ENCODE peak calls at places on chromosomes 16 and 17, in four cellular contexts. K is cardiac muscle cell, P is fibroblast of the aortic adventitia, G is testis. H is an unnamed sample.

GRCh38 chr17:81665205-81666091 is 957 bp downstream of the OXLD1 start:
- DNase-seq in P (peak), G (no peak), K (no peak), H (peak)

GRCh38 chr16:85291302-85292148 is 179.3 kb upstream of the CIBAR2 start:
- DNase-seq in K (no peak), G (no peak), P (no peak), H (peak)

GRCh38 chr17:3788200-3788599 is 12.8 kb downstream of the ITGAE start:
- DNase-seq in P (no peak), G (no peak), K (no peak), H (no peak)

GRCh38 chr17:7491583-7491982 is 7.4 kb downstream of the POLR2A start:
- DNase-seq in P (no peak), G (no peak), K (no peak), H (no peak)

GRCh38 chr17:5584971-5585794 is 874 bp upstream of the NLRP1 start:
- DNase-seq in K (no peak), G (no peak), P (peak), H (peak)

GRCh38 chr17:37103191-37103590 is 154.4 kb downstream of the AATF start:
- DNase-seq in G (no peak), P (no peak), K (no peak), H (no peak)

GRCh38 chr17:43011728-43012472 is 5.3 kb downstream of the IFI35 start:
- DNase-seq in K (peak), G (no peak), P (peak), H (no peak)

GRCh38 chr17:282912-283882 is 69.4 kb downstream of the RPH3AL start:
- DNase-seq in G (no peak), P (no peak), K (no peak), H (no peak)

GRCh38 chr17:9771465-9771864 is 19.9 kb downstream of the DHRS7C start:
- DNase-seq in P (no peak), G (no peak), K (no peak), H (no peak)

GRCh38 chr17:14356043-14356637 is 55.3 kb downstream of the HS3ST3B1 start:
- DNase-seq in P (no peak), G (no peak), K (no peak), H (no peak)

GRCh38 chr17:13230350-13230900 is 212.6 kb upstream of the ELAC2 start:
- DNase-seq in K (no peak), G (no peak), P (peak), H (no peak)

GRCh38 chr17:18257747-18258355 is 687 bp downstream of the FLII start:
- DNase-seq in G (peak), K (peak), P (peak), H (peak)

GRCh38 chr17:75914643-75915265 is 10.1 kb upstream of the MRPL38 start:
- DNase-seq in K (no peak), G (no peak), P (no peak), H (no peak)

GRCh38 chr16:12296991-12297390 is 320.5 kb downstream of the SNX29 start:
- DNase-seq in K (no peak), P (no peak), G (no peak), H (no peak)

GRCh38 chr17:67359960-67360817 is 6.2 kb downstream of the PSMD12 start:
- DNase-seq in P (peak), K (peak), G (no peak), H (peak)

GRCh38 chr17:77419547-77420475 is 279.0 kb downstream of the SEC14L1 start:
- DNase-seq in G (no peak), K (peak), P (no peak), H (peak)

GRCh38 chr16:11328172-11329079 is 16.8 kb upstream of the RMI2 start:
- DNase-seq in G (peak), P (peak), K (peak), H (peak)

GRCh38 chr17:72706396-72706981 is 386.0 kb downstream of the SLC39A11 start:
- DNase-seq in K (no peak), G (no peak), P (no peak), H (peak)

GRCh38 chr16:85622683-85623082 is 9.6 kb downstream of the GSE1 start:
- DNase-seq in K (no peak), G (no peak), P (no peak), H (no peak)

GRCh38 chr17:35705705-35706104 is 25.7 kb upstream of the RASL10B start:
- DNase-seq in K (no peak), G (no peak), P (no peak), H (no peak)

DNA sequence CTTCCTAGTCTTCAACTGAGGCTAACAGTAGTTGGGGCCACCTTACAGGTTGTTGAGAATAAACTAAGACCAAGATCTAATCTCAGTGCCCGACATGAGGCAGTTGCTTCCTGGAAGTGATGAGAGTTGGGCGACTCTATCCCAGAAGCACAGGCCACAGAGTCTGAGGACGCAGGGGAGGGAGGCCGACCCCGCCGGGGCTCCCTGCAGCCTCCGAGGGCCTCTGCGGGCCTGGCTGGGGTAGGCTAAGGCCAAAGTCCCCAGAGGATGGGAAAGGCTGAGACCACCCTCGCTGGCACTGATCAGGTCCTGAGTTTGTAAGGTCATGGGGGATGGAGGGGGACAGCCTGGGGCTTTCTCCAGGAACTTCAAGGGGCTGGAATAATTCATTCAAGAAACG is 74.0 kb downstream of the ENGASE start:
- DNase-seq in P (no peak), G (no peak), K (no peak), H (no peak)
- H3K4me3 ChIP-seq in P (no peak), G (no peak), K (no peak), H (no peak)

DNA sequence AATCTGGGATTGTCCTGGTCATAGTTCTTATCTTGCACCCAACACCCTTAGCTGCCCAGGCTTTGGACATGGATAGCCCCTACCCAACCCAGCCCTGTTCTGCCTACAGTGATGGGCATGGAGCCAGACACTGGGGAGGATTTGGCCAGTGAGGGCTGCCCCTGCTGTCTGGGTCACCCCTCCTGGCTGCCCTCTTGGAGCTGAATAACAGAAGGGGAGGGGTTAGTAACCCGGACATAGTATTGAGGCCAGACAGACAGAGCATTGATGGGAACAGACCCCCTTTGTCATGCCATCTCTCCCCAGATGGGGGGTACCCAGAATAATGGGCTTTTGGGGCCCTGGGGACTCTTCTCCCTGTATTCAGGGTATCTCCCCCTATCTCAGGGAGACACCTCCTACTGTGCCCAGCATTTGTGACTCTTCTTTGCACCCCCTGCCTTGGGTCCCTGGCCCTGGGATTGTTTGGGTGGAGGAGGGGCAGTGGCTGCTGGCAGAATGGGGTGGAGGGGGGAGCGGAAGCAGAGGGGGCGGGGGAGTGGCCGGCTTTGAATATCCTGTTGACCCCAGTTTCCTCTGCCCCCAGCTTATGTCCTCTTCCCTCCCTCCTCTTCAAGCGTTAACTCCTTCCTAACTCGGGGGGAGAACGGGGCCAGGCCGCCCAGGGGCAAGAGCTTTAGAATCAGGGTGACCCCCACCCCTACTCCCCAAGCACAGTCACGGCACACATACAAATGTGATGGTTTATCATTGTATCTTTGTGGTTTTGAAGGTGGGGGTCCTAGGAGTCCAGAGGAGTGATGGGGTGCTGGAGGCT is 17.0 kb downstream of the GJD3 start:
- DNase-seq in G (no peak), P (no peak), K (no peak), H (no peak)
- TF ChIP-seq CTCF in G (no peak), P (no peak), K (no peak), H (no peak)

DNA sequence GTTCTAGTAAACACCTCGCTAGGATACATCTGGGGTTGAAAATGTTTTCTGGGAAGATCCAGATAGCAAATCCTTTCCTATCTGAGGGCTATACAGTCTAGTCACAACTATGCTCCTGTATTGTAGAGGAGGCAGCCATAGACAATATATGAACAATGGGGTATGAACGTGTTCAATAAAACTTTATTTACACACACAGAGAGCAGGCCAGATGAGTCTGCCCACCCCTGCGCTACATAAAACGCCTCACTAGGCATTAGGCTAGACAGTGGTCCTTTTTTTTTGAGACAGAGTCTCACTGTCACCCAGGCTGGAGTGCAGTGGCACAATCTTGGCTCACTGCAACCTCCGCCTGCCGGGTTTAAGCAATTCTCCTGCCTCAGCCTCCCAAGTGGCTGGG is 11.1 kb downstream of the USP36 start:
- DNase-seq in G (no peak), K (no peak), P (no peak), H (no peak)
- H3K4me3 ChIP-seq in G (no peak), K (no peak), P (no peak), H (no peak)

GRCh38 chr17:64357191-64357981 is 33.3 kb downstream of the PECAM1 start:
- DNase-seq in G (no peak), K (no peak), P (peak), H (peak)
- TF ChIP-seq CTCF in G (no peak), K (no peak), P (no peak), H (peak)

DNA sequence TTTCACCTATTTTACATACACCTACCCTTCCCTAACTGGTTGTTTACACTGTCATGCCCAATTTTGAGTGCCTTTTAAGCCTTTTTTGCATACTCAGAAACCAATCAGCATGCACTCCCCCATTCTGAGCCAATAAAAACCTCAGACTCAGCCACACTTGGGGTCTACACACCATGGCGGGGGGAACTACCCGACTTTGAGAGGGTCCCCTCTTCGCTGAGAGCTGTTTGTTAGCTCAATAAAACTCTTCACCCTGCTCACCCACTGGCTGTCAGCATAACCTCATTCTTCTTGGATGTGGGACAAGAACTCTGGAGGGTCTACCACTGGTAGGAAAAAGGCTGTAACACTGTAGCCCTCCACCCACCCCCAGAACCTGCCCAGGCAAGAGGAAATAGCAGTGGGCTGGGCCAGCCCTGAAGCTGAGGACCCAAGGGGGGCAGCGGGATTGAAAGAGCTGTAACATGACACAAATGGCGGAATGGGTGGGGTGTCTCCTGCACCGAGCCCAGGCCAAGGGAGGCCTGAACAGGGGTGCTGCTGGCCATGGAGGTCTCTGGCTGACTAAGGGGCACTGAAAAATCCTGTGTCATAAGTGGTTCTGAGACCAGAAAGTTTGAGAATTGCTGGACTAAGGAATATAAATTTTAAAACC is 3.0 kb upstream of the FLYWCH2 start:
- DNase-seq in G (no peak), P (no peak), K (no peak), H (no peak)
- H3K4me3 ChIP-seq in G (no peak), P (no peak), K (no peak), H (no peak)

GRCh38 chr16:10256855-10257641 is 74.8 kb upstream of the GRIN2A start:
- DNase-seq in G (peak), K (peak), P (peak), H (peak)
- TF ChIP-seq CTCF in G (peak), K (peak), P (peak), H (peak)

GRCh38 chr17:49576906-49577650 is 1.4 kb downstream of the NXPH3 start:
- DNase-seq in K (no peak), P (no peak), G (no peak), H (no peak)

GRCh38 chr17:49576121-49576905 is 642 bp downstream of the NXPH3 start:
- DNase-seq in G (peak), K (peak), P (peak), H (peak)

GRCh38 chr17:49574283-49574892 is 1.3 kb upstream of the NXPH3 start:
- DNase-seq in P (no peak), K (no peak), G (no peak), H (no peak)

GRCh38 chr17:49574945-49575523 is 637 bp upstream of the NXPH3 start:
- DNase-seq in P (no peak), K (no peak), G (no peak), H (no peak)

GRCh38 chr17:49575524-49576120 is at the start of gene NXPH3:
- DNase-seq in K (peak), G (peak), P (peak), H (peak)
- H3K4me3 ChIP-seq in K (peak), G (peak), P (peak), H (peak)